ENCODE peak calls at places on chromosome 2, in ten cellular contexts. E, L, N, W, T, S, H, F, C and V are unnamed samples.

GRCh38 chr2:2866459-2866858 is 511.2 kb downstream of the EIPR1 start:
- DNase-seq in C (peak; percentile 47), E (no peak), L (no peak), H (no peak), T (no peak), S (no peak), F (no peak), N (no peak), W (no peak), V (no peak)

GRCh38 chr2:150607471-150607870 is 120.0 kb upstream of the RND3 start:
- DNase-seq in N (no peak), F (no peak), T (no peak), H (no peak), W (no peak), S (no peak), L (no peak), C (no peak), E (no peak), V (no peak)

GRCh38 chr2:179574061-179574519 is 287.3 kb downstream of the ZNF385B start:
- DNase-seq in W (no peak), L (no peak), E (no peak), F (no peak), T (no peak), H (no peak), C (no peak), N (peak; percentile 51), S (no peak), V (peak; percentile 20)

GRCh38 chr2:101823347-101823791 is 125.9 kb downstream of the MAP4K4 start:
- DNase-seq in T (no peak), S (peak; percentile 71), F (peak; percentile 48), W (no peak), C (no peak), N (peak; percentile 79), E (no peak), H (peak; percentile 16), L (peak; percentile 68), V (peak; percentile 50)

GRCh38 chr2:218401834-218402370 is 2.2 kb downstream of the CTDSP1 start:
- DNase-seq in E (no peak), T (no peak), S (no peak), H (no peak), N (no peak), L (no peak), W (no peak), F (no peak), C (peak; percentile 81), V (no peak)

GRCh38 chr2:44195714-44196113 is 27.0 kb downstream of the PPM1B start:
- DNase-seq in C (no peak), L (no peak), W (no peak), S (no peak), H (no peak), T (no peak), E (no peak), N (no peak), F (no peak), V (no peak)

GRCh38 chr2:227127236-227127635 is 36.8 kb downstream of the COL4A4 start:
- DNase-seq in H (no peak), W (no peak), S (no peak), T (no peak), N (no peak), F (no peak), L (no peak), E (no peak), C (no peak), V (no peak)

GRCh38 chr2:183034806-183035205 is 3.5 kb downstream of the NCKAP1 start:
- DNase-seq in W (no peak), S (no peak), E (no peak), H (no peak), F (no peak), T (no peak), L (no peak), C (no peak), N (no peak), V (no peak)

GRCh38 chr2:85302106-85302505 is 25.7 kb downstream of the TGOLN2 start:
- DNase-seq in F (no peak), W (no peak), N (no peak), T (no peak), H (no peak), E (no peak), S (no peak), C (peak; percentile 47), L (no peak), V (no peak)

GRCh38 chr2:217797661-217798069 is 205.1 kb downstream of the TNS1 start:
- DNase-seq in L (peak; percentile 75), T (peak; percentile 73), C (peak; percentile 70), H (no peak), S (no peak), F (peak; percentile 33), N (no peak), E (peak; percentile 13), W (no peak), V (peak; percentile 57)

GRCh38 chr2:68062680-68063387 is at the start of gene C1D:
- DNase-seq in E (peak; percentile 82), C (peak; percentile 98), L (peak; percentile 96), T (peak; percentile 97), S (peak; percentile 96), H (peak; percentile 80), F (peak; percentile 90), N (peak; percentile 95), W (peak; percentile 99), V (peak; percentile 92)
- TF ChIP-seq POLR2AphosphoS5 in E (peak; percentile 99), C (peak; percentile 93), L (peak; percentile 82), T (peak; percentile 86), S (peak; percentile 74), H (peak; percentile 97), F (peak; percentile 94), N (peak; percentile 86), W (peak; percentile 95), V (peak; percentile 98)

GRCh38 chr2:467101-467500 is 179.2 kb upstream of the ALKAL2 start:
- DNase-seq in N (no peak), L (no peak), C (no peak), E (peak; percentile 34), S (no peak), W (peak; percentile 45), T (no peak), H (no peak), F (no peak), V (no peak)

GRCh38 chr2:469521-469920 is 181.6 kb upstream of the ALKAL2 start:
- DNase-seq in T (no peak), W (no peak), L (no peak), C (no peak), E (no peak), H (no peak), N (no peak), S (no peak), F (no peak), V (no peak)

GRCh38 chr2:467892-468630 is 180.2 kb upstream of the ALKAL2 start:
- DNase-seq in S (no peak), C (no peak), W (peak; percentile 62), E (peak; percentile 76), T (no peak), F (no peak), L (no peak), N (no peak), H (no peak), V (no peak)

GRCh38 chr2:467543-467891 is 179.6 kb upstream of the ALKAL2 start:
- DNase-seq in L (no peak), H (no peak), W (peak; percentile 89), F (no peak), N (no peak), T (no peak), E (no peak), C (no peak), S (no peak), V (no peak)

DNA sequence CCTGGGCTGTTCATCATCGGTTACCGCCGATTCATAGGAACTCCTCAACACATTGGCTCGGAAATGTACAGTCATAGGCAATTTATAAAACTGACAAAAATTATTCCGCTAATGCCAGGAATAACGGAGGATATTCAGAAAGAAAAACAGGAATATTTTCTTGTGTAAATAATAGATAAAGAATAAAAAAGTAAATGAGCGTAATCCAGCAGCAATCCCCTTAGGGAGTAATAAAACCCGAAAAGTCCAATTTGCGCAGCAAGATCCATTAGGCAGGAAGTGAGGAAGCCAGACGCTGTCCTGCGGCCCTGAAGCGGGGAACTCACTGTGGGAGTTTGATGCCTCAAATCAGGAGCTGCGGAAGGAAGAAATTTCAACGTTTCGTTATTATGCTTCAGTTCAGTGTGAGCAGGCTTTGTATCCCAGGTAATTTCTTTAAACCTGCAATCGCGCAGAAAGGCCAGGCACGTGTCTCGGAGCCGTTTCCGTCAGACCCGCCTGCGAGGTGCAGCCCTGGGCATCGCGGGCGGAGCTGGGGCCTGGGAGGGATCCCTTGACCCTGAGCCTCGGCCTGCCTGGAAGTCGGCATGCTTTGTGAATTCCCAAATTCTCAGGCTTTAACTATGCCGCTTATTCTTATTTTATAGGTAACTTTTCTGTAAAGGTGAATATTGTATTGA is 180.9 kb upstream of the ALKAL2 start:
- DNase-seq in E (peak; percentile 56), N (no peak), L (no peak), W (peak; percentile 78), S (no peak), T (no peak), C (no peak), H (no peak), F (no peak), V (no peak)
- TF ChIP-seq CTCF in E (no peak), N (no peak), L (no peak), W (no peak), S (no peak), T (no peak), C (no peak), H (no peak), F (no peak), V (no peak)

DNA sequence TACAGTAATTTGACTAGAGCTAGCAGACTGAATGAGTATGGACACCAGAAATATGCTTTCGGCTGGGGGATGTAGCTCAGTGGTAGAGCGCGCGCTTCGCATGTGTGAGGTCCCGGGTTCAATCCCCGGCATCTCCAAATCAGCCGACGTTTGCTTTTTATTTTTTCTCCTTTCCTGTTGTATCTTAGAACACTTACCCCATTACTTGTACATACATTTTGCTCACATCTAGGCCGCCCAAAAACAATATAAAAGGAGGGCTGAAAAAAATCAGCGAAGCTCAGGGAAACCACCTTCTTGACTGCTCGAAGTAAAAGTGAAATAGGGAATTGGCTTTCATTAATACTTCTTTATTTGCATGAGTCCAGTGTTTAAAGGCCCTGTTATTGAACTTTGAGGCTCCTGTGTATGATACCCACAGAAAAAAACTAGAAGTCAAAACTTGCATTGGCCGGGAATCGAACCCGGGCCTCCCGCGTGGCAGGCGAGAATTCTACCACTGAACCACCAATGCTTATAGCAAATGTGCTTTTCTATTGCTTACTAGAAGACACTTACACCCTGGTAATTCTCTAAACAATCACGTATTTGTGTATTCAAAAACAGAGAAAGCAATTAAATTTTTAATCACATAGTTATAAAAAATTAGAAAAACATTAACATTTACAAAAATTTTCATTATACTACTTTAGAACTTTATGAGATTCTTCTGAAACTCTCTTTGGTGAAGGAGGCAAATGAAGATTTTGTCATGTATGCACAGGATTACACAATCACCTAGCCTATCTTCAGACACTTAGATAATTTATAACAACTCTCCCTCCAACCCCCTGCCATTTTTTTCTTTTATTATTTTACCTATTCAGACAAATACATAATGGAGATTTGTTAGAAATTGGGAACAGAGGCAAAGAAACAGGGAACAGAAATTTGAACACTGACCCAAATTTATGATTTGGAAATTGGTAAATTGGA is 35.2 kb upstream of the GPD2 start:
- DNase-seq in H (peak; percentile 75), C (peak; percentile 85), N (peak; percentile 91), E (peak; percentile 63), W (peak; percentile 97), L (peak; percentile 75), T (peak; percentile 83), S (peak; percentile 77), F (peak; percentile 76), V (peak; percentile 80)
- TF ChIP-seq POLR2AphosphoS5 in H (peak; percentile 39), C (no peak), N (no peak), E (no peak), W (peak; percentile 2), L (no peak), T (peak; percentile 7), S (peak; percentile 51), F (no peak), V (peak; percentile 67)

GRCh38 chr2:207046642-207047213 is 107.4 kb downstream of the CPO start:
- DNase-seq in W (no peak), E (no peak), N (peak; percentile 54), H (no peak), T (no peak), F (no peak), L (no peak), C (no peak), S (no peak), V (no peak)
- TF ChIP-seq CTCF in W (peak; percentile 13), E (no peak), N (no peak), H (no peak), T (no peak), F (no peak), L (no peak), C (no peak), S (no peak), V (no peak)